ENCODE peak calls at places on chromosomes 13 and 19, in ten cellular contexts. One of them, this sample, is unnamed.

GRCh38 chr13:78978381-78978998 is 319.5 kb upstream of the OBI1 start:
- DNase-seq in HepG2: peak
- DNase-seq in heart left ventricle: no peak
- DNase-seq in adrenal gland: peak
- DNase-seq in esophagus squamous epithelium: peak
- DNase-seq in uterus: no peak
- DNase-seq in IMR-90: peak
- DNase-seq in endothelial cell of umbilical vein: peak
- DNase-seq in gastrocnemius medialis: no peak
- DNase-seq in body of pancreas: peak
- DNase-seq in this sample: no peak

GRCh38 chr13:28527629-28528028 is 32.7 kb upstream of the FLT1 start:
- DNase-seq in heart left ventricle: no peak
- DNase-seq in endothelial cell of umbilical vein: no peak
- DNase-seq in HepG2: no peak
- DNase-seq in body of pancreas: no peak
- DNase-seq in IMR-90: no peak
- DNase-seq in uterus: no peak
- DNase-seq in gastrocnemius medialis: no peak
- DNase-seq in adrenal gland: peak
- DNase-seq in esophagus squamous epithelium: no peak
- DNase-seq in this sample: no peak

GRCh38 chr13:109593230-109593629 is 193.2 kb downstream of the IRS2 start:
- DNase-seq in heart left ventricle: no peak
- DNase-seq in HepG2: no peak
- DNase-seq in uterus: no peak
- DNase-seq in adrenal gland: no peak
- DNase-seq in esophagus squamous epithelium: no peak
- DNase-seq in IMR-90: no peak
- DNase-seq in endothelial cell of umbilical vein: no peak
- DNase-seq in gastrocnemius medialis: no peak
- DNase-seq in body of pancreas: no peak
- DNase-seq in this sample: no peak

GRCh38 chr13:26950968-26951367 is 190.4 kb upstream of the GPR12 start:
- DNase-seq in endothelial cell of umbilical vein: no peak
- DNase-seq in body of pancreas: no peak
- DNase-seq in esophagus squamous epithelium: no peak
- DNase-seq in adrenal gland: no peak
- DNase-seq in heart left ventricle: no peak
- DNase-seq in HepG2: no peak
- DNase-seq in gastrocnemius medialis: no peak
- DNase-seq in IMR-90: no peak
- DNase-seq in uterus: no peak
- DNase-seq in this sample: no peak

GRCh38 chr19:55083004-55083850 is 7.6 kb downstream of the EPS8L1 start:
- DNase-seq in gastrocnemius medialis: no peak
- DNase-seq in heart left ventricle: peak
- DNase-seq in esophagus squamous epithelium: no peak
- DNase-seq in IMR-90: no peak
- DNase-seq in endothelial cell of umbilical vein: no peak
- DNase-seq in HepG2: no peak
- DNase-seq in body of pancreas: no peak
- DNase-seq in adrenal gland: no peak
- DNase-seq in uterus: no peak
- DNase-seq in this sample: no peak

GRCh38 chr19:3619631-3620012 is 7.0 kb downstream of the CACTIN start:
- DNase-seq in gastrocnemius medialis: peak
- DNase-seq in HepG2: no peak
- DNase-seq in body of pancreas: no peak
- DNase-seq in uterus: no peak
- DNase-seq in IMR-90: no peak
- DNase-seq in adrenal gland: no peak
- DNase-seq in heart left ventricle: no peak
- DNase-seq in esophagus squamous epithelium: no peak
- DNase-seq in endothelial cell of umbilical vein: no peak
- DNase-seq in this sample: no peak

GRCh38 chr13:50168803-50169202 is 153.6 kb downstream of the KCNRG start:
- DNase-seq in heart left ventricle: no peak
- DNase-seq in IMR-90: no peak
- DNase-seq in esophagus squamous epithelium: no peak
- DNase-seq in gastrocnemius medialis: no peak
- DNase-seq in body of pancreas: no peak
- DNase-seq in HepG2: no peak
- DNase-seq in endothelial cell of umbilical vein: no peak
- DNase-seq in adrenal gland: no peak
- DNase-seq in uterus: no peak
- DNase-seq in this sample: no peak

GRCh38 chr13:111636804-111637203 is 316.4 kb downstream of the TEX29 start:
- DNase-seq in IMR-90: no peak
- DNase-seq in uterus: no peak
- DNase-seq in heart left ventricle: no peak
- DNase-seq in gastrocnemius medialis: no peak
- DNase-seq in body of pancreas: no peak
- DNase-seq in endothelial cell of umbilical vein: no peak
- DNase-seq in adrenal gland: no peak
- DNase-seq in HepG2: no peak
- DNase-seq in esophagus squamous epithelium: no peak
- DNase-seq in this sample: no peak

GRCh38 chr13:26025196-26025595 is 26.6 kb downstream of the SHISA2 start:
- DNase-seq in adrenal gland: no peak
- DNase-seq in IMR-90: no peak
- DNase-seq in endothelial cell of umbilical vein: no peak
- DNase-seq in HepG2: no peak
- DNase-seq in heart left ventricle: no peak
- DNase-seq in body of pancreas: no peak
- DNase-seq in gastrocnemius medialis: no peak
- DNase-seq in esophagus squamous epithelium: no peak
- DNase-seq in uterus: no peak
- DNase-seq in this sample: no peak

GRCh38 chr19:4343845-4344713 is 717 bp downstream of the MPND start:
- DNase-seq in gastrocnemius medialis: no peak
- DNase-seq in heart left ventricle: no peak
- DNase-seq in IMR-90: no peak
- DNase-seq in esophagus squamous epithelium: no peak
- DNase-seq in uterus: no peak
- DNase-seq in endothelial cell of umbilical vein: no peak
- DNase-seq in adrenal gland: no peak
- DNase-seq in body of pancreas: no peak
- DNase-seq in HepG2: no peak
- DNase-seq in this sample: peak

GRCh38 chr13:32548837-32549236 is 10.2 kb upstream of the N4BP2L2 start:
- DNase-seq in heart left ventricle: no peak
- DNase-seq in uterus: no peak
- DNase-seq in adrenal gland: no peak
- DNase-seq in HepG2: no peak
- DNase-seq in endothelial cell of umbilical vein: peak
- DNase-seq in gastrocnemius medialis: no peak
- DNase-seq in esophagus squamous epithelium: no peak
- DNase-seq in body of pancreas: no peak
- DNase-seq in IMR-90: peak
- DNase-seq in this sample: no peak

GRCh38 chr13:34942732-34943674 is 933 bp downstream of the NBEA start:
- DNase-seq in HepG2: no peak
- DNase-seq in esophagus squamous epithelium: no peak
- DNase-seq in IMR-90: no peak
- DNase-seq in heart left ventricle: peak
- DNase-seq in adrenal gland: peak
- DNase-seq in body of pancreas: peak
- DNase-seq in uterus: peak
- DNase-seq in endothelial cell of umbilical vein: peak
- DNase-seq in gastrocnemius medialis: peak
- DNase-seq in this sample: no peak

GRCh38 chr13:74134777-74135305 is 637 bp upstream of the KLF12 start:
- DNase-seq in HepG2: no peak
- DNase-seq in esophagus squamous epithelium: no peak
- DNase-seq in gastrocnemius medialis: peak
- DNase-seq in uterus: peak
- DNase-seq in heart left ventricle: peak
- DNase-seq in adrenal gland: no peak
- DNase-seq in endothelial cell of umbilical vein: no peak
- DNase-seq in IMR-90: no peak
- DNase-seq in body of pancreas: peak
- DNase-seq in this sample: peak
- TF ChIP-seq POLR2A in HepG2: no peak
- TF ChIP-seq POLR2A in esophagus squamous epithelium: no peak
- TF ChIP-seq POLR2A in gastrocnemius medialis: no peak
- TF ChIP-seq POLR2A in uterus: no peak
- TF ChIP-seq POLR2A in heart left ventricle: no peak
- TF ChIP-seq POLR2A in adrenal gland: no peak
- TF ChIP-seq POLR2A in endothelial cell of umbilical vein: no peak
- TF ChIP-seq POLR2A in IMR-90: no peak
- TF ChIP-seq POLR2A in body of pancreas: no peak
- TF ChIP-seq POLR2A in this sample: no peak

DNA sequence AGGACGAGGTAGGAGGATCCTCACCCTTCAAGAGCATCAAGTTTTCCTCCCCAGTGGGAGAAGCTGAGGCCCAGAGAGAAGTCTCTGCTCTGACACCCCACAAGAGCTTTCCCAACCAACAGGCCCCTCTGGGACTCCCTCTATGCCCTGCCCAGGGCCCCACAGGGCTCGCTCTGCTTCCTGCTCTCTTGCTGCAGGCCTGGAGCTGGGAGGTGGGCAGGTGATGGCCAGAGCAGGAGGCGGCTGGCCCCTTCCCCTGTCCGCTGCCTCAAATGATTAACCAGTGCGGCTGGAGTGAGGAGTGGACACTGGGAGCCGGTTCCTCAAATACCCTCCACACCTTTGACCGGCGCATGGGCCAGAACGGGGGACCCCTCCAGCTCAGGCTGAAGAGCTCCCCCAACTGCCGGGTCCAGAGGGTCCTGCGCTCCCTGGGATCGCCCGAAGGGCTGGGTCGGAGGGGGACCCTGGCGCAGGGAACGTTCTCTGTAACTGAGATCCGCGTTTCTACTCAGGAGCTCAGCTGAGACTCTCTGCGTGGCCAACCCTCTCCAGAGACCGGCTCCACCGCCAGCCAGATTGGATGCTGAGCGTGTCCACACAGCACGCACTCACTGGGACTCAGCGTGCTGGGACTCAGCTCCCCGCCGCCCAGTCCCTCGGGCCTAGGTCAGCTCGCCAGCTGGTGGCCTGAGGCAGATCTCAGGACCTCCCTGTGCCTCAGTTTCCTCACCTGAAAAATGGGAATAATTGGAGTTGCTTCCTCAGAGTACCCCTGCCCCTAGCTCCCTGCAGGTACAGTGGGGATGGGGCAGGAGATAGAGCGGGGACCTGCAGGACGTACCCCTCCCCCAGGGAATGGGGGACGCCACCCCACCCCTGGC is 6.7 kb upstream of the ONECUT3 start:
- DNase-seq in adrenal gland: no peak
- DNase-seq in uterus: no peak
- DNase-seq in body of pancreas: no peak
- DNase-seq in endothelial cell of umbilical vein: no peak
- DNase-seq in esophagus squamous epithelium: no peak
- DNase-seq in HepG2: no peak
- DNase-seq in IMR-90: peak
- DNase-seq in gastrocnemius medialis: no peak
- DNase-seq in heart left ventricle: no peak
- DNase-seq in this sample: no peak
- TF ChIP-seq POLR2A in adrenal gland: no peak
- TF ChIP-seq POLR2A in uterus: no peak
- TF ChIP-seq POLR2A in body of pancreas: no peak
- TF ChIP-seq POLR2A in endothelial cell of umbilical vein: no peak
- TF ChIP-seq POLR2A in esophagus squamous epithelium: no peak
- TF ChIP-seq POLR2A in HepG2: no peak
- TF ChIP-seq POLR2A in IMR-90: no peak
- TF ChIP-seq POLR2A in gastrocnemius medialis: no peak
- TF ChIP-seq POLR2A in heart left ventricle: no peak
- TF ChIP-seq POLR2A in this sample: no peak

GRCh38 chr19:17357724-17358123 is 19.4 kb downstream of the PLVAP start:
- DNase-seq in gastrocnemius medialis: no peak
- DNase-seq in heart left ventricle: no peak
- DNase-seq in IMR-90: no peak
- DNase-seq in uterus: no peak
- DNase-seq in HepG2: no peak
- DNase-seq in esophagus squamous epithelium: no peak
- DNase-seq in body of pancreas: no peak
- DNase-seq in endothelial cell of umbilical vein: no peak
- DNase-seq in adrenal gland: no peak
- DNase-seq in this sample: no peak
- TF ChIP-seq POLR2A in gastrocnemius medialis: no peak
- TF ChIP-seq POLR2A in heart left ventricle: no peak
- TF ChIP-seq POLR2A in IMR-90: no peak
- TF ChIP-seq POLR2A in uterus: no peak
- TF ChIP-seq POLR2A in HepG2: no peak
- TF ChIP-seq POLR2A in esophagus squamous epithelium: no peak
- TF ChIP-seq POLR2A in body of pancreas: no peak
- TF ChIP-seq POLR2A in endothelial cell of umbilical vein: no peak
- TF ChIP-seq POLR2A in adrenal gland: no peak
- TF ChIP-seq POLR2A in this sample: no peak

DNA sequence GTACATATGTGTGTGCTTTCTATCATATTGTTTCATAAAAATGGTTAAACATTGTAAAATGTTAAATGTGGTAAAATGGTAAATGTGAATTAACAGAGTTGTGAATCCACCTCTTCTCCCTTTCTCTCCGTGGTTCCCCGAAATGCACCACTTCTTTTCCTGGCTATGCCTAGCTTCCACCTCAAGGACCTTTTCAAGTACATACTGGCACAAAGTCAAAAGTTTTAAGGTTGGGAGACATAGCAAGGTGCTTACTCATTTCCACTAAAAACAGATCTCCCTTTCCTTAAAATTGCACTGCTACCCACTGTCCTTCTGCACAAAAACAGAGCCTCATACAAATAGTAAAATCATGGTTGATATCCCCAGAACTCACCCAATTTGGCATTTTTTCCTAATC is 558.2 kb downstream of the SLITRK6 start:
- DNase-seq in gastrocnemius medialis: no peak
- DNase-seq in HepG2: no peak
- DNase-seq in endothelial cell of umbilical vein: peak
- DNase-seq in heart left ventricle: no peak
- DNase-seq in uterus: no peak
- DNase-seq in adrenal gland: no peak
- DNase-seq in esophagus squamous epithelium: no peak
- DNase-seq in body of pancreas: no peak
- DNase-seq in IMR-90: peak
- DNase-seq in this sample: no peak
- TF ChIP-seq POLR2A in gastrocnemius medialis: no peak
- TF ChIP-seq POLR2A in HepG2: no peak
- TF ChIP-seq POLR2A in endothelial cell of umbilical vein: no peak
- TF ChIP-seq POLR2A in heart left ventricle: no peak
- TF ChIP-seq POLR2A in uterus: no peak
- TF ChIP-seq POLR2A in adrenal gland: no peak
- TF ChIP-seq POLR2A in esophagus squamous epithelium: no peak
- TF ChIP-seq POLR2A in body of pancreas: no peak
- TF ChIP-seq POLR2A in IMR-90: no peak
- TF ChIP-seq POLR2A in this sample: no peak

DNA sequence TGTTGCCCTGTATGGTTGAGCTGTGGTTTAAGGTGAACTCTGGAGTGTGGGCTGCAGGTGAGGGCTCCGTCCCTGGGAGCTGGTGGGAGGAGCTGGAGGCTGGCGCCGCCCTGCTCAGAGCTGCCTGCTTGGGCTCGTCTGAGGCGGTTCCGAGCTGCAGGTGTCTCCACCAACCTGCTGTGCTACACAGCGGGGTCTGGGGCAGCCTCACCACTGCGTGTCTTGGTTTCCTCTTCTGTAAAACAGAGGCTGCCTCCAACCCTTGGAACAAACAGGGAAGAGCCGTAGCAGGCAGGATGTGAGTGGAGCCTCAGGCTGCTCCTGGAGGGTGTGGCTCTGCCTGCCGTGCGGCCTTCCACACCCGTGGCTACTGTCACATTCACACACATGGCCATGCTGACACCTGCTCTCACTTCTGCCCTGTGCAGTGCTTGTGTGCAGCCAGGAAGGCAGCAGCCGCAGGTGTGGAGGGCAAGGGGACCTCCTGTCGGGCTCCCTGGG is 21.4 kb downstream of the NAXD start:
- DNase-seq in HepG2: no peak
- DNase-seq in gastrocnemius medialis: no peak
- DNase-seq in endothelial cell of umbilical vein: no peak
- DNase-seq in esophagus squamous epithelium: no peak
- DNase-seq in uterus: no peak
- DNase-seq in heart left ventricle: no peak
- DNase-seq in IMR-90: no peak
- DNase-seq in adrenal gland: no peak
- DNase-seq in body of pancreas: no peak
- DNase-seq in this sample: no peak
- TF ChIP-seq POLR2A in HepG2: no peak
- TF ChIP-seq POLR2A in gastrocnemius medialis: no peak
- TF ChIP-seq POLR2A in endothelial cell of umbilical vein: no peak
- TF ChIP-seq POLR2A in esophagus squamous epithelium: no peak
- TF ChIP-seq POLR2A in uterus: no peak
- TF ChIP-seq POLR2A in heart left ventricle: no peak
- TF ChIP-seq POLR2A in IMR-90: no peak
- TF ChIP-seq POLR2A in adrenal gland: no peak
- TF ChIP-seq POLR2A in body of pancreas: no peak
- TF ChIP-seq POLR2A in this sample: no peak